ENCODE peak calls at places on chromosomes 7 and 10, in nine cellular contexts. One of them, this sample, is unnamed.

GRCh38 chr7:50595538-50596102 is 30.4 kb upstream of the DDC start:
- DNase-seq in heart right ventricle: no peak
- DNase-seq in testis: peak; percentile 60
- DNase-seq in WTC11: no peak
- DNase-seq in cardiac fibroblast: peak; percentile 81
- DNase-seq in lower lobe of right lung: no peak
- DNase-seq in neural crest cell: peak; percentile 23
- DNase-seq in HCT116: peak; percentile 34
- DNase-seq in glutamatergic neuron: peak; percentile 36
- DNase-seq in this sample: no peak

GRCh38 chr7:100632951-100633717 is 8.2 kb downstream of the TFR2 start:
- DNase-seq in WTC11: peak; percentile 67
- DNase-seq in heart right ventricle: peak; percentile 41
- DNase-seq in testis: peak; percentile 43
- DNase-seq in neural crest cell: peak; percentile 41
- DNase-seq in glutamatergic neuron: peak; percentile 57
- DNase-seq in cardiac fibroblast: peak; percentile 27
- DNase-seq in lower lobe of right lung: peak; percentile 75
- DNase-seq in HCT116: no peak
- DNase-seq in this sample: peak; percentile 79

GRCh38 chr10:35234073-35234472 is 102.2 kb upstream of the CCNY start:
- DNase-seq in testis: no peak
- DNase-seq in lower lobe of right lung: no peak
- DNase-seq in heart right ventricle: no peak
- DNase-seq in neural crest cell: no peak
- DNase-seq in WTC11: no peak
- DNase-seq in HCT116: no peak
- DNase-seq in glutamatergic neuron: no peak
- DNase-seq in cardiac fibroblast: no peak
- DNase-seq in this sample: no peak

GRCh38 chr10:58177362-58177947 is 90.2 kb downstream of the IPMK start:
- DNase-seq in lower lobe of right lung: no peak
- DNase-seq in HCT116: peak; percentile 13
- DNase-seq in heart right ventricle: no peak
- DNase-seq in testis: no peak
- DNase-seq in neural crest cell: no peak
- DNase-seq in glutamatergic neuron: no peak
- DNase-seq in WTC11: no peak
- DNase-seq in cardiac fibroblast: peak; percentile 65
- DNase-seq in this sample: peak; percentile 24

GRCh38 chr10:132588301-132589013 is 50.9 kb downstream of the INPP5A start:
- DNase-seq in heart right ventricle: peak; percentile 61
- DNase-seq in HCT116: no peak
- DNase-seq in testis: peak; percentile 44
- DNase-seq in glutamatergic neuron: no peak
- DNase-seq in cardiac fibroblast: peak; percentile 56
- DNase-seq in WTC11: peak; percentile 5
- DNase-seq in neural crest cell: no peak
- DNase-seq in lower lobe of right lung: peak; percentile 76
- DNase-seq in this sample: no peak

GRCh38 chr7:134667899-134668298 is 21.2 kb downstream of the BPGM start:
- DNase-seq in glutamatergic neuron: no peak
- DNase-seq in heart right ventricle: no peak
- DNase-seq in neural crest cell: no peak
- DNase-seq in WTC11: no peak
- DNase-seq in HCT116: no peak
- DNase-seq in cardiac fibroblast: no peak
- DNase-seq in lower lobe of right lung: no peak
- DNase-seq in testis: no peak
- DNase-seq in this sample: no peak

GRCh38 chr10:109517748-109518147 is 405.6 kb downstream of the XPNPEP1 start:
- DNase-seq in testis: no peak
- DNase-seq in lower lobe of right lung: no peak
- DNase-seq in cardiac fibroblast: no peak
- DNase-seq in glutamatergic neuron: no peak
- DNase-seq in HCT116: no peak
- DNase-seq in WTC11: no peak
- DNase-seq in neural crest cell: no peak
- DNase-seq in heart right ventricle: no peak
- DNase-seq in this sample: no peak

GRCh38 chr7:129713544-129713943 is 102.0 kb downstream of the NRF1 start:
- DNase-seq in cardiac fibroblast: peak; percentile 21
- DNase-seq in testis: no peak
- DNase-seq in heart right ventricle: no peak
- DNase-seq in neural crest cell: no peak
- DNase-seq in WTC11: no peak
- DNase-seq in HCT116: no peak
- DNase-seq in lower lobe of right lung: no peak
- DNase-seq in glutamatergic neuron: no peak
- DNase-seq in this sample: no peak

GRCh38 chr10:96832721-96833219 is 672 bp downstream of the LCOR start:
- DNase-seq in HCT116: peak; percentile 28
- DNase-seq in cardiac fibroblast: peak; percentile 77
- DNase-seq in WTC11: peak; percentile 71
- DNase-seq in neural crest cell: peak; percentile 76
- DNase-seq in testis: peak; percentile 90
- DNase-seq in lower lobe of right lung: peak; percentile 91
- DNase-seq in glutamatergic neuron: peak; percentile 91
- DNase-seq in heart right ventricle: peak; percentile 87
- DNase-seq in this sample: peak; percentile 93

GRCh38 chr10:8014649-8015048 is 39.8 kb upstream of the GATA3 start:
- DNase-seq in heart right ventricle: no peak
- DNase-seq in testis: no peak
- DNase-seq in neural crest cell: no peak
- DNase-seq in lower lobe of right lung: no peak
- DNase-seq in WTC11: no peak
- DNase-seq in cardiac fibroblast: no peak
- DNase-seq in HCT116: no peak
- DNase-seq in glutamatergic neuron: no peak
- DNase-seq in this sample: no peak

GRCh38 chr7:143289421-143289820 is 1.3 kb downstream of the CASP2 start:
- DNase-seq in testis: no peak
- DNase-seq in lower lobe of right lung: no peak
- DNase-seq in cardiac fibroblast: no peak
- DNase-seq in glutamatergic neuron: no peak
- DNase-seq in heart right ventricle: no peak
- DNase-seq in neural crest cell: no peak
- DNase-seq in WTC11: no peak
- DNase-seq in HCT116: no peak
- DNase-seq in this sample: no peak

GRCh38 chr7:67738-68395 is 124.5 kb upstream of the FAM20C start:
- DNase-seq in neural crest cell: no peak
- DNase-seq in testis: no peak
- DNase-seq in HCT116: no peak
- DNase-seq in heart right ventricle: no peak
- DNase-seq in lower lobe of right lung: peak; percentile 30
- DNase-seq in WTC11: no peak
- DNase-seq in cardiac fibroblast: no peak
- DNase-seq in glutamatergic neuron: no peak
- DNase-seq in this sample: no peak
- TF ChIP-seq CTCF in neural crest cell: no peak
- TF ChIP-seq CTCF in testis: no peak
- TF ChIP-seq CTCF in HCT116: no peak
- TF ChIP-seq CTCF in heart right ventricle: no peak
- TF ChIP-seq CTCF in lower lobe of right lung: no peak
- TF ChIP-seq CTCF in WTC11: no peak
- TF ChIP-seq CTCF in cardiac fibroblast: no peak
- TF ChIP-seq CTCF in glutamatergic neuron: no peak
- TF ChIP-seq CTCF in this sample: no peak

GRCh38 chr10:117860823-117861222 is 185.9 kb downstream of the RAB11FIP2 start:
- DNase-seq in heart right ventricle: no peak
- DNase-seq in glutamatergic neuron: no peak
- DNase-seq in lower lobe of right lung: no peak
- DNase-seq in neural crest cell: no peak
- DNase-seq in cardiac fibroblast: peak; percentile 18
- DNase-seq in testis: no peak
- DNase-seq in WTC11: no peak
- DNase-seq in HCT116: peak; percentile 44
- DNase-seq in this sample: peak; percentile 29
- TF ChIP-seq CTCF in heart right ventricle: peak; percentile 24
- TF ChIP-seq CTCF in glutamatergic neuron: peak; percentile 72
- TF ChIP-seq CTCF in lower lobe of right lung: no peak
- TF ChIP-seq CTCF in neural crest cell: peak; percentile 64
- TF ChIP-seq CTCF in cardiac fibroblast: no peak
- TF ChIP-seq CTCF in testis: peak; percentile 42
- TF ChIP-seq CTCF in WTC11: peak; percentile 33
- TF ChIP-seq CTCF in HCT116: peak; percentile 76
- TF ChIP-seq CTCF in this sample: peak; percentile 17

GRCh38 chr7:27143022-27143949 is at the start of gene HOXA5:
- DNase-seq in WTC11: peak; percentile 89
- DNase-seq in glutamatergic neuron: peak; percentile 70
- DNase-seq in heart right ventricle: no peak
- DNase-seq in lower lobe of right lung: no peak
- DNase-seq in testis: peak; percentile 72
- DNase-seq in neural crest cell: peak; percentile 64
- DNase-seq in cardiac fibroblast: peak; percentile 73
- DNase-seq in HCT116: no peak
- DNase-seq in this sample: no peak

GRCh38 chr7:27142562-27143021 is 889 bp downstream of the HOXA5 start:
- DNase-seq in lower lobe of right lung: no peak
- DNase-seq in cardiac fibroblast: no peak
- DNase-seq in WTC11: no peak
- DNase-seq in glutamatergic neuron: no peak
- DNase-seq in neural crest cell: no peak
- DNase-seq in HCT116: no peak
- DNase-seq in testis: peak; percentile 12
- DNase-seq in heart right ventricle: no peak
- DNase-seq in this sample: no peak

GRCh38 chr7:27141138-27141537 is 2.3 kb downstream of the HOXA5 start:
- DNase-seq in heart right ventricle: no peak
- DNase-seq in glutamatergic neuron: no peak
- DNase-seq in WTC11: no peak
- DNase-seq in lower lobe of right lung: no peak
- DNase-seq in testis: no peak
- DNase-seq in cardiac fibroblast: no peak
- DNase-seq in neural crest cell: no peak
- DNase-seq in HCT116: no peak
- DNase-seq in this sample: no peak

GRCh38 chr7:27140108-27140842 is 3.2 kb downstream of the HOXA5 start:
- DNase-seq in lower lobe of right lung: no peak
- DNase-seq in neural crest cell: no peak
- DNase-seq in glutamatergic neuron: no peak
- DNase-seq in HCT116: no peak
- DNase-seq in testis: peak; percentile 2
- DNase-seq in WTC11: no peak
- DNase-seq in cardiac fibroblast: no peak
- DNase-seq in heart right ventricle: no peak
- DNase-seq in this sample: no peak

DNA sequence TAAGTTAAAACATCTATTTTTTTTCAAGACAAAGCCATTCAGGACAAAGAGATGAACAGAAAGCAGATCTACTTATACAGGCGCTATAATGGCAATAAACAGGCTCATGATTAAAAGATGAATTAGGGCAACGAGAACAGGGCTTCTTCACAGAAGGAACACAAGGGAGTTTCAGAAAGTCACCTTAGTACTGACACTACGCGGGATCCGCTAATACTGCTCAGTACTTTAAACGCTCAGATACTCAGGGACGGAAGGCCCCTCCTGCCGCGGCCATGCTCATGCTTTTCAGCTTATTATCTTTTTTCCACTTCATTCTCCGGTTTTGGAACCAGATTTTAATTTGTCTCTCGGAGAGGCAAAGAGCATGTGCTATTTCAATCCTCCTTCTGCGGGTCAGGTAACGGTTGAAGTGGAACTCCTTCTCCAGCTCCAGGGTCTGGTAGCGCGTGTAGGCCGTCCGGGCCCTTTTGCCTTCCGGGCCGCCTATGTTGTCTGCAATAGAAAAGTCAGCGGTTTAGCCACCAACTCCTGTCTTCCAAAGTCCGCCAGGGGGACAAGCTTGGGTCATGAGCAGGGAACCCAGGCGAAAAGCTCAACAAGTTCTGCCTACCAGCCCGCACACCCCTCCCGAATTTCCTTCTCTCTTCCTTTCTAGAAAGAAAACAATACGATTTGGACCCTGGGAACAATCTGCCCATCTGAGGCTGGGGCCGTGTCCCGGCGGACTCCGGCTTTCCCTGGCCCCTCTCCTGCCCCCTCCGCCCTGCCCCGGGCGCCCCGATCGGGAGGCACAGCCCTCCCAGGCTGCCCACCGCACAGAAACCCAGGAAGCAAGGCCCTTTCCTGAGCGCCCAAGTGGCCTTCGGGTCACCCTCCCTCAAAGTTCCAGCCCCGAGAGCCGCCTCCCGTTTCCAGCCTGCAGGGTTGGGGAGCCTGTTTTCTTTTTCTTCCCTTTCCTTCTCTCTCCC is 1.6 kb downstream of the HOXA5 start:
- DNase-seq in neural crest cell: no peak
- DNase-seq in HCT116: no peak
- DNase-seq in lower lobe of right lung: no peak
- DNase-seq in WTC11: peak; percentile 43
- DNase-seq in cardiac fibroblast: no peak
- DNase-seq in heart right ventricle: no peak
- DNase-seq in testis: peak; percentile 13
- DNase-seq in glutamatergic neuron: no peak
- DNase-seq in this sample: no peak
- TF ChIP-seq CTCF in neural crest cell: peak; percentile 40
- TF ChIP-seq CTCF in HCT116: no peak
- TF ChIP-seq CTCF in lower lobe of right lung: no peak
- TF ChIP-seq CTCF in WTC11: no peak
- TF ChIP-seq CTCF in cardiac fibroblast: no peak
- TF ChIP-seq CTCF in heart right ventricle: no peak
- TF ChIP-seq CTCF in testis: no peak
- TF ChIP-seq CTCF in glutamatergic neuron: no peak
- TF ChIP-seq CTCF in this sample: no peak

GRCh38 chr10:48613015-48613414 is 8.1 kb upstream of the ARHGAP22 start:
- DNase-seq in lower lobe of right lung: no peak
- DNase-seq in WTC11: no peak
- DNase-seq in testis: no peak
- DNase-seq in cardiac fibroblast: no peak
- DNase-seq in glutamatergic neuron: no peak
- DNase-seq in heart right ventricle: no peak
- DNase-seq in neural crest cell: no peak
- DNase-seq in HCT116: no peak
- DNase-seq in this sample: no peak

GRCh38 chr10:48616436-48616835 is 11.6 kb upstream of the ARHGAP22 start:
- DNase-seq in cardiac fibroblast: no peak
- DNase-seq in HCT116: no peak
- DNase-seq in testis: no peak
- DNase-seq in lower lobe of right lung: no peak
- DNase-seq in glutamatergic neuron: no peak
- DNase-seq in heart right ventricle: no peak
- DNase-seq in WTC11: no peak
- DNase-seq in neural crest cell: no peak
- DNase-seq in this sample: no peak

GRCh38 chr10:48611133-48611532 is 6.3 kb upstream of the ARHGAP22 start:
- DNase-seq in WTC11: no peak
- DNase-seq in lower lobe of right lung: no peak
- DNase-seq in testis: no peak
- DNase-seq in glutamatergic neuron: no peak
- DNase-seq in neural crest cell: no peak
- DNase-seq in cardiac fibroblast: no peak
- DNase-seq in HCT116: no peak
- DNase-seq in heart right ventricle: no peak
- DNase-seq in this sample: no peak

GRCh38 chr10:48612241-48612943 is 7.5 kb upstream of the ARHGAP22 start:
- DNase-seq in glutamatergic neuron: no peak
- DNase-seq in testis: no peak
- DNase-seq in cardiac fibroblast: no peak
- DNase-seq in HCT116: no peak
- DNase-seq in WTC11: no peak
- DNase-seq in heart right ventricle: no peak
- DNase-seq in lower lobe of right lung: no peak
- DNase-seq in neural crest cell: no peak
- DNase-seq in this sample: no peak

GRCh38 chr10:48614481-48615383 is 9.9 kb upstream of the ARHGAP22 start:
- DNase-seq in testis: no peak
- DNase-seq in heart right ventricle: no peak
- DNase-seq in HCT116: no peak
- DNase-seq in neural crest cell: no peak
- DNase-seq in glutamatergic neuron: no peak
- DNase-seq in WTC11: no peak
- DNase-seq in lower lobe of right lung: no peak
- DNase-seq in cardiac fibroblast: peak; percentile 53
- DNase-seq in this sample: no peak
- TF ChIP-seq CTCF in testis: no peak
- TF ChIP-seq CTCF in heart right ventricle: no peak
- TF ChIP-seq CTCF in HCT116: peak; percentile 57
- TF ChIP-seq CTCF in neural crest cell: peak; percentile 44
- TF ChIP-seq CTCF in glutamatergic neuron: peak; percentile 25
- TF ChIP-seq CTCF in WTC11: no peak
- TF ChIP-seq CTCF in lower lobe of right lung: no peak
- TF ChIP-seq CTCF in cardiac fibroblast: peak; percentile 28
- TF ChIP-seq CTCF in this sample: no peak